ENCODE peak calls at places on chromosome X, in ten cellular contexts. One of them, this sample, is unnamed.

GRCh38 chrX:20263474-20263873 is 3.2 kb downstream of the RPS6KA3 start:
- DNase-seq in IMR-90: peak; percentile 61
- DNase-seq in WERI-Rb-1: no peak
- DNase-seq in psoas muscle: no peak
- DNase-seq in ovary: no peak
- DNase-seq in astrocyte: peak; percentile 51
- DNase-seq in AG04450: no peak
- DNase-seq in OCI-LY7: peak; percentile 28
- DNase-seq in heart left ventricle: no peak
- DNase-seq in RWPE2: no peak
- DNase-seq in this sample: no peak

GRCh38 chrX:33175201-33175600 is 36.1 kb downstream of the DMD start:
- DNase-seq in IMR-90: no peak
- DNase-seq in WERI-Rb-1: no peak
- DNase-seq in psoas muscle: no peak
- DNase-seq in ovary: no peak
- DNase-seq in astrocyte: no peak
- DNase-seq in AG04450: no peak
- DNase-seq in OCI-LY7: no peak
- DNase-seq in heart left ventricle: no peak
- DNase-seq in RWPE2: no peak
- DNase-seq in this sample: no peak

GRCh38 chrX:31314921-31315320 is 243.1 kb upstream of the FTHL17 start:
- DNase-seq in IMR-90: peak; percentile 52
- DNase-seq in WERI-Rb-1: no peak
- DNase-seq in psoas muscle: no peak
- DNase-seq in ovary: no peak
- DNase-seq in astrocyte: peak; percentile 71
- DNase-seq in AG04450: no peak
- DNase-seq in OCI-LY7: no peak
- DNase-seq in heart left ventricle: peak; percentile 17
- DNase-seq in RWPE2: no peak
- DNase-seq in this sample: no peak

GRCh38 chrX:130669233-130669632 is 233.8 kb downstream of the ENOX2 start:
- DNase-seq in IMR-90: peak; percentile 72
- DNase-seq in WERI-Rb-1: no peak
- DNase-seq in psoas muscle: no peak
- DNase-seq in ovary: no peak
- DNase-seq in astrocyte: peak; percentile 43
- DNase-seq in AG04450: no peak
- DNase-seq in OCI-LY7: no peak
- DNase-seq in heart left ventricle: no peak
- DNase-seq in RWPE2: no peak
- DNase-seq in this sample: no peak

GRCh38 chrX:122777766-122778165 is 406.3 kb upstream of the GRIA3 start:
- DNase-seq in IMR-90: no peak
- DNase-seq in WERI-Rb-1: no peak
- DNase-seq in psoas muscle: no peak
- DNase-seq in ovary: no peak
- DNase-seq in astrocyte: no peak
- DNase-seq in AG04450: no peak
- DNase-seq in OCI-LY7: no peak
- DNase-seq in heart left ventricle: no peak
- DNase-seq in RWPE2: no peak
- DNase-seq in this sample: no peak

GRCh38 chrX:127011629-127012028 is 192.1 kb downstream of the PRR32 start:
- DNase-seq in IMR-90: no peak
- DNase-seq in WERI-Rb-1: no peak
- DNase-seq in psoas muscle: no peak
- DNase-seq in ovary: no peak
- DNase-seq in astrocyte: no peak
- DNase-seq in AG04450: no peak
- DNase-seq in OCI-LY7: no peak
- DNase-seq in heart left ventricle: no peak
- DNase-seq in RWPE2: no peak
- DNase-seq in this sample: no peak

GRCh38 chrX:71216446-71216845 is 6.6 kb upstream of the GJB1 start:
- DNase-seq in IMR-90: no peak
- DNase-seq in WERI-Rb-1: no peak
- DNase-seq in psoas muscle: no peak
- DNase-seq in ovary: no peak
- DNase-seq in astrocyte: no peak
- DNase-seq in AG04450: no peak
- DNase-seq in OCI-LY7: peak; percentile 20
- DNase-seq in heart left ventricle: no peak
- DNase-seq in RWPE2: no peak
- DNase-seq in this sample: no peak

GRCh38 chrX:148282504-148282903 is 217.9 kb upstream of the AFF2 start:
- DNase-seq in IMR-90: no peak
- DNase-seq in WERI-Rb-1: no peak
- DNase-seq in psoas muscle: no peak
- DNase-seq in ovary: no peak
- DNase-seq in astrocyte: no peak
- DNase-seq in AG04450: no peak
- DNase-seq in OCI-LY7: no peak
- DNase-seq in heart left ventricle: no peak
- DNase-seq in RWPE2: no peak
- DNase-seq in this sample: no peak

GRCh38 chrX:38804481-38805293 is 3.4 kb downstream of the MID1IP1 start:
- DNase-seq in IMR-90: no peak
- DNase-seq in WERI-Rb-1: peak; percentile 35
- DNase-seq in psoas muscle: peak; percentile 72
- DNase-seq in ovary: peak; percentile 49
- DNase-seq in astrocyte: no peak
- DNase-seq in AG04450: no peak
- DNase-seq in OCI-LY7: peak; percentile 53
- DNase-seq in heart left ventricle: peak; percentile 53
- DNase-seq in RWPE2: no peak
- DNase-seq in this sample: no peak

GRCh38 chrX:54807524-54808108 is at the start of gene MAGED2:
- DNase-seq in IMR-90: peak; percentile 16
- DNase-seq in WERI-Rb-1: peak; percentile 38
- DNase-seq in psoas muscle: peak; percentile 58
- DNase-seq in ovary: peak; percentile 70
- DNase-seq in astrocyte: no peak
- DNase-seq in AG04450: no peak
- DNase-seq in OCI-LY7: no peak
- DNase-seq in heart left ventricle: peak; percentile 40
- DNase-seq in RWPE2: no peak
- DNase-seq in this sample: no peak

GRCh38 chrX:1368385-1368698 is 23.6 kb downstream of the SLC25A6 start:
- DNase-seq in IMR-90: no peak
- DNase-seq in WERI-Rb-1: no peak
- DNase-seq in psoas muscle: no peak
- DNase-seq in ovary: no peak
- DNase-seq in astrocyte: no peak
- DNase-seq in AG04450: no peak
- DNase-seq in OCI-LY7: no peak
- DNase-seq in heart left ventricle: no peak
- DNase-seq in RWPE2: no peak
- DNase-seq in this sample: no peak
- H3K27ac ChIP-seq in IMR-90: no peak overlapping the region
- H3K27ac ChIP-seq in WERI-Rb-1: peak overlapping the region; percentile 40
- H3K27ac ChIP-seq in psoas muscle: no peak overlapping the region
- H3K27ac ChIP-seq in ovary: no peak overlapping the region
- H3K27ac ChIP-seq in astrocyte: no peak overlapping the region
- H3K27ac ChIP-seq in AG04450: no peak overlapping the region
- H3K27ac ChIP-seq in OCI-LY7: no peak overlapping the region
- H3K27ac ChIP-seq in heart left ventricle: no peak overlapping the region
- H3K27ac ChIP-seq in RWPE2: no peak overlapping the region
- H3K27ac ChIP-seq in this sample: no peak overlapping the region

DNA sequence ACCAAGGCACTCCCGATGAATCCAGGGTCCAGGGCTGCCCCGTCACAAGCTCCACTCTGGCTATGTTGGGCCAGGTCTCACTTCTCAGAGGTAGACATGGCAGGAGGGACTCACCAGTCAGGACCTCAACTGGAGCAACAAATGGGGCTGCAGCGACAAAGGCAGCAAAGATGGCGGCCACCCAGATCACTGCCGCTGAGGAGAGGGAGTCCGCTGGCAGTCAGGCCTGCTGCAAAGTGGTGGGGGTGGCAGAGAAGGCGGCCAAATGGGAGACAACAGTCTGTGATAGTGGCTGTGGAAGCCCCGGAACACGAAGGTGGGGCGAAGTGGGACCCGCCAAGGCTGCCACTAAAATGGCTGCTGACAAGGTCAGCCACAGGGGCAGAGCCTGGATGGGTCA is 143.3 kb upstream of the RADX start:
- DNase-seq in IMR-90: no peak
- DNase-seq in WERI-Rb-1: no peak
- DNase-seq in psoas muscle: peak; percentile 26
- DNase-seq in ovary: no peak
- DNase-seq in astrocyte: no peak
- DNase-seq in AG04450: no peak
- DNase-seq in OCI-LY7: no peak
- DNase-seq in heart left ventricle: no peak
- DNase-seq in RWPE2: no peak
- DNase-seq in this sample: no peak
- TF ChIP-seq CTCF in IMR-90: no peak
- TF ChIP-seq CTCF in WERI-Rb-1: no peak
- TF ChIP-seq CTCF in psoas muscle: no peak
- TF ChIP-seq CTCF in ovary: no peak
- TF ChIP-seq CTCF in astrocyte: no peak
- TF ChIP-seq CTCF in AG04450: no peak
- TF ChIP-seq CTCF in OCI-LY7: no peak
- TF ChIP-seq CTCF in heart left ventricle: no peak
- TF ChIP-seq CTCF in RWPE2: no peak
- TF ChIP-seq CTCF in this sample: no peak

GRCh38 chrX:51891821-51892551 is 1.4 kb upstream of the MAGED1 start:
- DNase-seq in IMR-90: peak; percentile 69
- DNase-seq in WERI-Rb-1: no peak
- DNase-seq in psoas muscle: peak; percentile 67
- DNase-seq in ovary: no peak
- DNase-seq in astrocyte: peak; percentile 75
- DNase-seq in AG04450: peak; percentile 11
- DNase-seq in OCI-LY7: peak; percentile 70
- DNase-seq in heart left ventricle: peak; percentile 53
- DNase-seq in RWPE2: no peak
- DNase-seq in this sample: no peak

GRCh38 chrX:51893931-51894696 is 691 bp downstream of the MAGED1 start:
- DNase-seq in IMR-90: peak; percentile 11
- DNase-seq in WERI-Rb-1: no peak
- DNase-seq in psoas muscle: no peak
- DNase-seq in ovary: peak; percentile 60
- DNase-seq in astrocyte: no peak
- DNase-seq in AG04450: no peak
- DNase-seq in OCI-LY7: peak; percentile 10
- DNase-seq in heart left ventricle: peak; percentile 37
- DNase-seq in RWPE2: no peak
- DNase-seq in this sample: peak; percentile 2

GRCh38 chrX:51892921-51893745 is at the start of gene MAGED1:
- DNase-seq in IMR-90: peak; percentile 95
- DNase-seq in WERI-Rb-1: peak; percentile 93
- DNase-seq in psoas muscle: peak; percentile 88
- DNase-seq in ovary: peak; percentile 93
- DNase-seq in astrocyte: peak; percentile 88
- DNase-seq in AG04450: peak; percentile 93
- DNase-seq in OCI-LY7: peak; percentile 92
- DNase-seq in heart left ventricle: peak; percentile 91
- DNase-seq in RWPE2: peak; percentile 84
- DNase-seq in this sample: peak; percentile 74

GRCh38 chrX:51896626-51897025 is 3.2 kb downstream of the MAGED1 start:
- DNase-seq in IMR-90: no peak
- DNase-seq in WERI-Rb-1: no peak
- DNase-seq in psoas muscle: no peak
- DNase-seq in ovary: no peak
- DNase-seq in astrocyte: no peak
- DNase-seq in AG04450: no peak
- DNase-seq in OCI-LY7: no peak
- DNase-seq in heart left ventricle: no peak
- DNase-seq in RWPE2: no peak
- DNase-seq in this sample: no peak

DNA sequence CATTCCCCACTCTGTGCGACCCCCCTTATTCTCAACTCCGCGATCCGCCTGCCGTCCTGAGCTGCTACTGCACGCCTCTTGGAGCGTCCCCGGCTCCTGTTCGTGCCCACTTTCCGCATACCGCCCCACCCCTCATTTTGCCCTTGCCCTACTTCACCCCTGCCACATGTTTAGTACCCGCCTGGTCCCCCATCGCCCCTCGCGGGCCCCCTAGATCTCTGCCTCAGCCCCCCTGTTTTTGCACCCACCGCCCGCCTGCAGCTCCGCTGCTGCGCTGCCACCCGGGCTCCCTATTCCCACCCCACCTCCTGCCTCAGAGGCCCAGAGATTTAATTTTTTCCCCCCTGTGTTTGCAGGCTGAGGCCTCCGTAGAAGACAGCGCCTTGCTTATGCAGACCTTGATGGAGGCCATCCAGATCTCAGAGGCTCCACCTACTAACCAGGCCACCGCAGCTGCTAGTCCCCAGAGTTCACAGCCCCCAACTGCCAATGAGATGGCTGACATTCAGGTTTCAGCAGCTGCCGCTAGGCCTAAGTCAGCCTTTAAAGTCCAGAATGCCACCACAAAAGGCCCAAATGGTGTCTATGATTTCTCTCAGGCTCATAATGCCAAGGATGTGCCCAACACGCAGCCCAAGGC is 1.4 kb downstream of the MAGED1 start:
- DNase-seq in IMR-90: peak; percentile 31
- DNase-seq in WERI-Rb-1: no peak
- DNase-seq in psoas muscle: peak; percentile 55
- DNase-seq in ovary: peak; percentile 33
- DNase-seq in astrocyte: peak; percentile 21
- DNase-seq in AG04450: no peak
- DNase-seq in OCI-LY7: no peak
- DNase-seq in heart left ventricle: peak; percentile 37
- DNase-seq in RWPE2: no peak
- DNase-seq in this sample: no peak
- H3K27ac ChIP-seq in IMR-90: peak overlapping the region; percentile 85
- H3K27ac ChIP-seq in WERI-Rb-1: no peak overlapping the region
- H3K27ac ChIP-seq in psoas muscle: no peak overlapping the region
- H3K27ac ChIP-seq in ovary: peak overlapping the region; percentile 78
- H3K27ac ChIP-seq in astrocyte: peak overlapping the region; percentile 88
- H3K27ac ChIP-seq in AG04450: no peak overlapping the region
- H3K27ac ChIP-seq in OCI-LY7: no peak overlapping the region
- H3K27ac ChIP-seq in heart left ventricle: no peak overlapping the region
- H3K27ac ChIP-seq in RWPE2: no peak overlapping the region
- H3K27ac ChIP-seq in this sample: peak overlapping the region; percentile 12

DNA sequence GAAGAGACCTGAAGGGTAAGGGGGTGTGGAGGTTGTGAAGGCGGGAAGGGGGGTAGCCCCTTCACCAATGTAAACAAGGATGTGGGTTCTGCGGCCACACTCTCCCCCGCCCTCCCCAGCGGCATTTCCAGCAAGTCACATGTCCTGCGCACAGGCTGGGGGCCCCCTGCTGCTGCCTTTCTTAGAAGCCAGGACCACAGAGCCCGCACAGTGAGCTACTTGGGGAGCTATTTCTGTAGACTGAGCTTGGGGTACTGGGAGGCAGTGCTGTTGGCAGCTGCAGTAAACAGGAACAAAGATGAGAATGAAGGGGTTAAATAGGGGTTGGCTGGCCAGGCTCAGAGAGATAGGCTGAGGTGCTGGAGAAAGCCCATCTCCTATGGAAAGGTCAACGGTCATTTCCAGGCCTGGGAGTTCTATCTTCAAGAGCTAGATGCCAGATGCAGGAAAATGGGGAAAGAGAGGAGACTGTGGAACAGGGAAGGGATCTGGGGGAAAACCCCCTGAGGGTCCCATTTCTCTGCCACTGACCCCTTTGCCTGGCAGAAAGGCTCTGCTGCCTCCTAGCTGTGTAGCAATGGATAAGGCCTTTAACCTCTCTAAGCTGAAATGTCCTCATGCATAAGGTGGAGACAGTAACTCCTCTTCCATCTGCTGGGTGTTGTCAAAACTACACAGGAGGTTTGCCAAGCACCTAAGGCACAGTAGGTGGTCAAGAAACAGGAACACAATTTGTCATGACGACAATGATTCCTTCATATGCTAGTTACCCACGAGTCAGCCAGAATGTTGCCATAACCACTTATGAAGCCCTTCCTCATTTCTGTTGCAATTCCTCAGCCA is 18.5 kb upstream of the PIM2 start:
- DNase-seq in IMR-90: no peak
- DNase-seq in WERI-Rb-1: no peak
- DNase-seq in psoas muscle: peak; percentile 68
- DNase-seq in ovary: no peak
- DNase-seq in astrocyte: peak; percentile 26
- DNase-seq in AG04450: no peak
- DNase-seq in OCI-LY7: peak; percentile 91
- DNase-seq in heart left ventricle: peak; percentile 44
- DNase-seq in RWPE2: no peak
- DNase-seq in this sample: no peak
- TF ChIP-seq CTCF in IMR-90: no peak
- TF ChIP-seq CTCF in WERI-Rb-1: peak; percentile 46
- TF ChIP-seq CTCF in psoas muscle: no peak
- TF ChIP-seq CTCF in ovary: no peak
- TF ChIP-seq CTCF in astrocyte: no peak
- TF ChIP-seq CTCF in AG04450: no peak
- TF ChIP-seq CTCF in OCI-LY7: peak; percentile 74
- TF ChIP-seq CTCF in heart left ventricle: no peak
- TF ChIP-seq CTCF in RWPE2: no peak
- TF ChIP-seq CTCF in this sample: no peak